ENCODE peak calls at places on chromosomes 2 and 18, in five cellular contexts. V, I, D, G and T are unnamed samples.
A peak's percentile ranks its signal among the peaks of the same experiment; 100 is the strongest.

GRCh38 chr18:32773187-32773712 is 427 bp upstream of the KLHL14 start:
- ATAC-seq in V (no peak), I (no peak), D (no peak), G (no peak), T (no peak)

GRCh38 chr18:62460851-62461300 is 61.9 kb upstream of the ZCCHC2 start:
- ATAC-seq in V (no peak), I (no peak), D (peak; percentile 67), G (peak; percentile 92), T (peak; percentile 34)

GRCh38 chr18:43481069-43481468 is 203.8 kb upstream of the SYT4 start:
- ATAC-seq in V (no peak), I (no peak), D (no peak), G (no peak), T (no peak)

GRCh38 chr2:119649364-119649917 is 29.6 kb upstream of the TMEM177 start:
- ATAC-seq in V (no peak), I (peak; percentile 76), D (no peak), G (no peak), T (no peak)

GRCh38 chr2:99285521-99285920 is 15.5 kb downstream of the LYG1 start:
- ATAC-seq in V (no peak), I (no peak), D (peak; percentile 49), G (no peak), T (no peak)

GRCh38 chr18:73407506-73407905 is 539.7 kb upstream of the NETO1 start:
- ATAC-seq in V (peak; percentile 75), I (no peak), D (no peak), G (no peak), T (peak; percentile 36)

GRCh38 chr2:218814540-218815243 is 16.9 kb downstream of the PRKAG3 start:
- ATAC-seq in V (peak; percentile 39), I (no peak), D (peak; percentile 28), G (no peak), T (no peak)

GRCh38 chr2:2787301-2787907 is 456.3 kb upstream of the MYT1L start:
- ATAC-seq in V (peak; percentile 63), I (no peak), D (no peak), G (no peak), T (peak; percentile 21)

GRCh38 chr2:197628043-197628500 is 47.3 kb downstream of the RFTN2 start:
- ATAC-seq in V (peak; percentile 80), I (no peak), D (no peak), G (no peak), T (peak; percentile 47)

GRCh38 chr2:183964565-183964964 is 633.8 kb upstream of the ZNF804A start:
- ATAC-seq in V (no peak), I (no peak), D (no peak), G (no peak), T (no peak)

GRCh38 chr2:18432999-18433398 is 127.5 kb downstream of the RDH14 start:
- ATAC-seq in V (peak; percentile 43), I (no peak), D (peak; percentile 64), G (no peak), T (peak; percentile 44)

GRCh38 chr2:15776629-15776919 is 163.8 kb upstream of the MYCN start:
- ATAC-seq in V (no peak), I (peak; percentile 63), D (no peak), G (peak; percentile 93), T (no peak)

GRCh38 chr2:48105848-48106247 is 199.6 kb upstream of the FBXO11 start:
- ATAC-seq in V (peak; percentile 2), I (no peak), D (no peak), G (no peak), T (no peak)

GRCh38 chr2:119227346-119227745 is 3.7 kb downstream of the STEAP3 start:
- ATAC-seq in V (no peak), I (no peak), D (no peak), G (no peak), T (no peak)

GRCh38 chr2:33457588-33458247 is 18.7 kb upstream of the RASGRP3 start:
- ATAC-seq in V (peak; percentile 92), I (no peak), D (peak; percentile 91), G (peak; percentile 98), T (no peak)

GRCh38 chr2:114082731-114083433 is 193.0 kb downstream of the ACTR3 start:
- ATAC-seq in V (no peak), I (no peak), D (no peak), G (no peak), T (no peak)

GRCh38 chr2:27572998-27573429 is 9.8 kb upstream of the ZNF512 start:
- ATAC-seq in V (no peak), I (no peak), D (no peak), G (no peak), T (no peak)

GRCh38 chr18:77267957-77268356 is 18.3 kb downstream of the GALR1 start:
- ATAC-seq in V (no peak), I (no peak), D (no peak), G (no peak), T (no peak)

GRCh38 chr2:222518570-222519381 is 94.4 kb downstream of the SGPP2 start:
- ATAC-seq in V (peak; percentile 94), I (peak; percentile 89), D (peak; percentile 93), G (no peak), T (no peak)

GRCh38 chr18:8825273-8825672 is 119.9 kb downstream of the MTCL1 start:
- ATAC-seq in V (no peak), I (no peak), D (no peak), G (no peak), T (no peak)

GRCh38 chr18:78625895-78626294 is 353.7 kb upstream of the SALL3 start:
- ATAC-seq in V (no peak), I (no peak), D (no peak), G (no peak), T (no peak)

GRCh38 chr2:168633200-168633599 is 169.2 kb upstream of the NOSTRIN start:
- ATAC-seq in V (peak; percentile 80), I (no peak), D (peak; percentile 53), G (peak; percentile 14), T (peak; percentile 32)

GRCh38 chr2:23526114-23526513 is 141.1 kb downstream of the KLHL29 start:
- ATAC-seq in V (no peak), I (no peak), D (no peak), G (no peak), T (no peak)

GRCh38 chr2:217731805-217732204 is 271.0 kb downstream of the TNS1 start:
- ATAC-seq in V (no peak), I (no peak), D (no peak), G (no peak), T (no peak)

GRCh38 chr2:64262816-64263215 is 118.6 kb upstream of the PELI1 start:
- ATAC-seq in V (no peak), I (peak; percentile 30), D (no peak), G (no peak), T (no peak)

GRCh38 chr18:78672862-78673446 is 306.7 kb upstream of the SALL3 start:
- ATAC-seq in V (no peak), I (no peak), D (no peak), G (no peak), T (no peak)

GRCh38 chr2:186543561-186544131 is 46.2 kb upstream of the ITGAV start:
- ATAC-seq in V (peak; percentile 49), I (peak; percentile 39), D (no peak), G (no peak), T (peak; percentile 69)

GRCh38 chr2:149000168-149000938 is 38.1 kb upstream of the LYPD6B start:
- ATAC-seq in V (no peak), I (no peak), D (no peak), G (no peak), T (peak; percentile 62)

GRCh38 chr2:186108470-186108869 is 369.9 kb downstream of the FSIP2 start:
- ATAC-seq in V (no peak), I (no peak), D (no peak), G (peak; percentile 48), T (no peak)

GRCh38 chr2:54404270-54404669 is 51.9 kb upstream of the SPTBN1 start:
- ATAC-seq in V (no peak), I (no peak), D (peak; percentile 85), G (no peak), T (no peak)

GRCh38 chr2:9373505-9373904 is 49.8 kb downstream of the ITGB1BP1 start:
- ATAC-seq in V (no peak), I (no peak), D (no peak), G (no peak), T (no peak)